ENCODE peak calls at places on chromosomes 1 and 21, in ten cellular contexts. One of them, this sample, is unnamed.

GRCh38 chr1:67945733-67946374 is 104.6 kb downstream of the DIRAS3 start:
- DNase-seq in left lung: no peak
- DNase-seq in activated CD8-positive, alpha-beta T cell treated with anti-CD3 and anti-CD28 coated beads for 36 hours: no peak
- DNase-seq in HTR-8/SVneo: no peak
- DNase-seq in fibroblast of the conjunctiva: no peak
- DNase-seq in HAP-1: no peak
- DNase-seq in AML-193: no peak
- DNase-seq in SW480: no peak
- DNase-seq in sigmoid colon: no peak
- DNase-seq in stimulated activated CD4-positive, alpha-beta T cell treated with anti-CD3 and anti-CD28 coated beads, Interleukin-2, amount 100 ng/mL, for 48 hours: no peak
- DNase-seq in this sample: no peak

GRCh38 chr1:213714645-213715044 is 273.1 kb upstream of the PROX1 start:
- DNase-seq in left lung: no peak
- DNase-seq in activated CD8-positive, alpha-beta T cell treated with anti-CD3 and anti-CD28 coated beads for 36 hours: no peak
- DNase-seq in HTR-8/SVneo: no peak
- DNase-seq in fibroblast of the conjunctiva: no peak
- DNase-seq in HAP-1: no peak
- DNase-seq in AML-193: no peak
- DNase-seq in SW480: no peak
- DNase-seq in sigmoid colon: no peak
- DNase-seq in stimulated activated CD4-positive, alpha-beta T cell treated with anti-CD3 and anti-CD28 coated beads, Interleukin-2, amount 100 ng/mL, for 48 hours: no peak
- DNase-seq in this sample: no peak

GRCh38 chr1:203437696-203438315 is 37.8 kb upstream of the PRELP start:
- DNase-seq in left lung: no peak
- DNase-seq in activated CD8-positive, alpha-beta T cell treated with anti-CD3 and anti-CD28 coated beads for 36 hours: no peak
- DNase-seq in HTR-8/SVneo: no peak
- DNase-seq in fibroblast of the conjunctiva: no peak
- DNase-seq in HAP-1: no peak
- DNase-seq in AML-193: no peak
- DNase-seq in SW480: no peak
- DNase-seq in sigmoid colon: no peak
- DNase-seq in stimulated activated CD4-positive, alpha-beta T cell treated with anti-CD3 and anti-CD28 coated beads, Interleukin-2, amount 100 ng/mL, for 48 hours: no peak
- DNase-seq in this sample: no peak

GRCh38 chr1:208781391-208782035 is 537.3 kb upstream of the PLXNA2 start:
- DNase-seq in left lung: no peak
- DNase-seq in activated CD8-positive, alpha-beta T cell treated with anti-CD3 and anti-CD28 coated beads for 36 hours: no peak
- DNase-seq in HTR-8/SVneo: no peak
- DNase-seq in fibroblast of the conjunctiva: no peak
- DNase-seq in HAP-1: peak
- DNase-seq in AML-193: no peak
- DNase-seq in SW480: no peak
- DNase-seq in sigmoid colon: no peak
- DNase-seq in stimulated activated CD4-positive, alpha-beta T cell treated with anti-CD3 and anti-CD28 coated beads, Interleukin-2, amount 100 ng/mL, for 48 hours: no peak
- DNase-seq in this sample: no peak

GRCh38 chr1:27669876-27670275 is 2.1 kb downstream of the IFI6 start:
- DNase-seq in left lung: no peak
- DNase-seq in activated CD8-positive, alpha-beta T cell treated with anti-CD3 and anti-CD28 coated beads for 36 hours: no peak
- DNase-seq in HTR-8/SVneo: no peak
- DNase-seq in fibroblast of the conjunctiva: no peak
- DNase-seq in HAP-1: no peak
- DNase-seq in AML-193: no peak
- DNase-seq in SW480: no peak
- DNase-seq in sigmoid colon: no peak
- DNase-seq in stimulated activated CD4-positive, alpha-beta T cell treated with anti-CD3 and anti-CD28 coated beads, Interleukin-2, amount 100 ng/mL, for 48 hours: no peak
- DNase-seq in this sample: no peak

GRCh38 chr1:230170610-230171009 is 103.6 kb downstream of the GALNT2 start:
- DNase-seq in left lung: no peak
- DNase-seq in activated CD8-positive, alpha-beta T cell treated with anti-CD3 and anti-CD28 coated beads for 36 hours: no peak
- DNase-seq in HTR-8/SVneo: no peak
- DNase-seq in fibroblast of the conjunctiva: no peak
- DNase-seq in HAP-1: no peak
- DNase-seq in AML-193: no peak
- DNase-seq in SW480: no peak
- DNase-seq in sigmoid colon: no peak
- DNase-seq in stimulated activated CD4-positive, alpha-beta T cell treated with anti-CD3 and anti-CD28 coated beads, Interleukin-2, amount 100 ng/mL, for 48 hours: no peak
- DNase-seq in this sample: no peak

GRCh38 chr1:18603212-18603852 is 27.3 kb upstream of the PAX7 start:
- DNase-seq in left lung: no peak
- DNase-seq in activated CD8-positive, alpha-beta T cell treated with anti-CD3 and anti-CD28 coated beads for 36 hours: no peak
- DNase-seq in HTR-8/SVneo: no peak
- DNase-seq in fibroblast of the conjunctiva: no peak
- DNase-seq in HAP-1: peak
- DNase-seq in AML-193: no peak
- DNase-seq in SW480: no peak
- DNase-seq in sigmoid colon: no peak
- DNase-seq in stimulated activated CD4-positive, alpha-beta T cell treated with anti-CD3 and anti-CD28 coated beads, Interleukin-2, amount 100 ng/mL, for 48 hours: no peak
- DNase-seq in this sample: no peak

GRCh38 chr1:156931553-156931952 is 11.1 kb downstream of the LRRC71 start:
- DNase-seq in left lung: no peak
- DNase-seq in activated CD8-positive, alpha-beta T cell treated with anti-CD3 and anti-CD28 coated beads for 36 hours: no peak
- DNase-seq in HTR-8/SVneo: no peak
- DNase-seq in fibroblast of the conjunctiva: no peak
- DNase-seq in HAP-1: no peak
- DNase-seq in AML-193: no peak
- DNase-seq in SW480: no peak
- DNase-seq in sigmoid colon: peak
- DNase-seq in stimulated activated CD4-positive, alpha-beta T cell treated with anti-CD3 and anti-CD28 coated beads, Interleukin-2, amount 100 ng/mL, for 48 hours: no peak
- DNase-seq in this sample: peak

GRCh38 chr1:65170511-65171142 is 22.6 kb downstream of the AK4 start:
- DNase-seq in left lung: no peak
- DNase-seq in activated CD8-positive, alpha-beta T cell treated with anti-CD3 and anti-CD28 coated beads for 36 hours: no peak
- DNase-seq in HTR-8/SVneo: no peak
- DNase-seq in fibroblast of the conjunctiva: peak
- DNase-seq in HAP-1: no peak
- DNase-seq in AML-193: peak
- DNase-seq in SW480: no peak
- DNase-seq in sigmoid colon: peak
- DNase-seq in stimulated activated CD4-positive, alpha-beta T cell treated with anti-CD3 and anti-CD28 coated beads, Interleukin-2, amount 100 ng/mL, for 48 hours: no peak
- DNase-seq in this sample: peak

GRCh38 chr21:37208056-37208705 is 59.0 kb downstream of the VPS26C start:
- DNase-seq in left lung: peak
- DNase-seq in activated CD8-positive, alpha-beta T cell treated with anti-CD3 and anti-CD28 coated beads for 36 hours: peak
- DNase-seq in HTR-8/SVneo: no peak
- DNase-seq in fibroblast of the conjunctiva: no peak
- DNase-seq in HAP-1: no peak
- DNase-seq in AML-193: peak
- DNase-seq in SW480: peak
- DNase-seq in sigmoid colon: no peak
- DNase-seq in stimulated activated CD4-positive, alpha-beta T cell treated with anti-CD3 and anti-CD28 coated beads, Interleukin-2, amount 100 ng/mL, for 48 hours: no peak
- DNase-seq in this sample: peak

GRCh38 chr21:34881894-34882371 is 167.2 kb downstream of the RUNX1 start:
- DNase-seq in left lung: no peak
- DNase-seq in activated CD8-positive, alpha-beta T cell treated with anti-CD3 and anti-CD28 coated beads for 36 hours: no peak
- DNase-seq in HTR-8/SVneo: peak
- DNase-seq in fibroblast of the conjunctiva: peak
- DNase-seq in HAP-1: no peak
- DNase-seq in AML-193: no peak
- DNase-seq in SW480: peak
- DNase-seq in sigmoid colon: no peak
- DNase-seq in stimulated activated CD4-positive, alpha-beta T cell treated with anti-CD3 and anti-CD28 coated beads, Interleukin-2, amount 100 ng/mL, for 48 hours: no peak
- DNase-seq in this sample: no peak

GRCh38 chr1:110067957-110068645 is 2.4 kb downstream of the ALX3 start:
- DNase-seq in left lung: no peak
- DNase-seq in activated CD8-positive, alpha-beta T cell treated with anti-CD3 and anti-CD28 coated beads for 36 hours: peak
- DNase-seq in HTR-8/SVneo: no peak
- DNase-seq in fibroblast of the conjunctiva: no peak
- DNase-seq in HAP-1: peak
- DNase-seq in AML-193: no peak
- DNase-seq in SW480: no peak
- DNase-seq in sigmoid colon: no peak
- DNase-seq in stimulated activated CD4-positive, alpha-beta T cell treated with anti-CD3 and anti-CD28 coated beads, Interleukin-2, amount 100 ng/mL, for 48 hours: no peak
- DNase-seq in this sample: no peak

GRCh38 chr1:181676269-181676668 is 193.0 kb downstream of the CACNA1E start:
- DNase-seq in left lung: no peak
- DNase-seq in activated CD8-positive, alpha-beta T cell treated with anti-CD3 and anti-CD28 coated beads for 36 hours: peak
- DNase-seq in HTR-8/SVneo: peak
- DNase-seq in fibroblast of the conjunctiva: no peak
- DNase-seq in HAP-1: peak
- DNase-seq in AML-193: peak
- DNase-seq in SW480: peak
- DNase-seq in sigmoid colon: no peak
- DNase-seq in stimulated activated CD4-positive, alpha-beta T cell treated with anti-CD3 and anti-CD28 coated beads, Interleukin-2, amount 100 ng/mL, for 48 hours: no peak
- DNase-seq in this sample: no peak

GRCh38 chr1:166182281-166182680 is 15.5 kb upstream of the FAM78B start:
- DNase-seq in left lung: no peak
- DNase-seq in activated CD8-positive, alpha-beta T cell treated with anti-CD3 and anti-CD28 coated beads for 36 hours: no peak
- DNase-seq in HTR-8/SVneo: no peak
- DNase-seq in fibroblast of the conjunctiva: no peak
- DNase-seq in HAP-1: no peak
- DNase-seq in AML-193: no peak
- DNase-seq in SW480: no peak
- DNase-seq in sigmoid colon: no peak
- DNase-seq in stimulated activated CD4-positive, alpha-beta T cell treated with anti-CD3 and anti-CD28 coated beads, Interleukin-2, amount 100 ng/mL, for 48 hours: no peak
- DNase-seq in this sample: no peak

GRCh38 chr1:205913451-205914204 is 29.6 kb downstream of the SLC26A9 start:
- DNase-seq in left lung: peak
- DNase-seq in activated CD8-positive, alpha-beta T cell treated with anti-CD3 and anti-CD28 coated beads for 36 hours: no peak
- DNase-seq in HTR-8/SVneo: no peak
- DNase-seq in fibroblast of the conjunctiva: peak
- DNase-seq in HAP-1: no peak
- DNase-seq in AML-193: no peak
- DNase-seq in SW480: no peak
- DNase-seq in sigmoid colon: no peak
- DNase-seq in stimulated activated CD4-positive, alpha-beta T cell treated with anti-CD3 and anti-CD28 coated beads, Interleukin-2, amount 100 ng/mL, for 48 hours: no peak
- DNase-seq in this sample: no peak